ENCODE peak calls at places on chromosomes 2 and 18, in four cellular contexts. D is IMR-90, W is H9, S is mesendoderm. B is an unnamed sample.
A peak's percentile ranks its signal among the peaks of the same experiment; 100 is the strongest.

GRCh38 chr18:5890261-5890605 is 5.1 kb downstream of the TMEM200C start:
- DNase-seq in W (peak; percentile 72), S (peak; percentile 51), D (no peak), B (no peak)

GRCh38 chr2:23563673-23564617 is 179.0 kb downstream of the KLHL29 start:
- DNase-seq in D (peak; percentile 69), W (peak; percentile 53), S (no peak), B (no peak)

GRCh38 chr2:54499666-54500065 is 43.5 kb downstream of the SPTBN1 start:
- DNase-seq in S (no peak), D (peak; percentile 31), W (no peak), B (no peak)

GRCh38 chr2:121598087-121598486 is 51.2 kb downstream of the CLASP1 start:
- DNase-seq in S (no peak), W (no peak), D (no peak), B (no peak)

GRCh38 chr18:8307960-8308359 is 301.3 kb upstream of the RAB12 start:
- DNase-seq in S (peak; percentile 9), D (no peak), W (no peak), B (no peak)

GRCh38 chr2:178238144-178238521 is 43.8 kb downstream of the OSBPL6 start:
- DNase-seq in W (no peak), D (peak; percentile 45), S (no peak), B (no peak)

GRCh38 chr2:196598412-196598811 is 41.1 kb upstream of the CCDC150 start:
- DNase-seq in D (no peak), W (no peak), S (no peak), B (no peak)

GRCh38 chr2:173151671-173152398 is 76.2 kb downstream of the MAP3K20 start:
- DNase-seq in W (no peak), S (no peak), D (peak; percentile 90), B (no peak)

GRCh38 chr2:134207589-134208209 is 46.2 kb upstream of the MGAT5 start:
- DNase-seq in D (peak; percentile 42), W (peak; percentile 67), S (peak; percentile 93), B (no peak)

GRCh38 chr2:126912201-126912600 is 13.5 kb downstream of the TEX51 start:
- DNase-seq in W (no peak), S (no peak), D (no peak), B (no peak)

GRCh38 chr2:117967981-117968723 is 45.7 kb downstream of the CCDC93 start:
- DNase-seq in D (no peak), W (no peak), S (no peak), B (no peak)

GRCh38 chr2:163735692-163736432 is at the start of gene FIGN:
- DNase-seq in S (peak; percentile 93), W (peak; percentile 82), D (peak; percentile 82), B (peak; percentile 88)

GRCh38 chr18:14927701-14928100 is 179.7 kb downstream of the ANKRD30B start:
- DNase-seq in D (no peak), S (no peak), W (no peak), B (no peak)

GRCh38 chr2:71856709-71857525 is 290.7 kb downstream of the CYP26B1 start:
- DNase-seq in W (peak; percentile 37), S (peak; percentile 29), D (no peak), B (no peak)

DNA sequence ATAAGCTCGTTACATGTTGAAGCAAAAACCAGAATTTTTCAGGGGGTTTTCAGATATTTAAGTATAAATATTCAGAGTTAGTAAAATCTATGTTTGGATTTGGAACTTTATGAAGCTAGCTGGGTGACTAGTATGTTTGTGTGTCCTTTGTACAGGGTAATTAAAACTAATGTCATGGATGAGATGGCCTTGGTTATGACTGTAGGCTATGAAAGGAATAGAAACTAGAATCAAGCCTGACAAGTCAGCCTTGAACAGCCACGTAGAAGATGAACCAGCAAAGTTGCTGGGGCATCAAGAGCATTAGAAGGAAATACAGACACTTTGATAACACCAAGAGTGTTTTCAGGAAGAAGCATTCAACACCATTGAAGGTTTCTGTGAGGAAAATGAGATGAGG is 825.1 kb upstream of the CNTNAP5 start:
- DNase-seq in D (no peak), W (no peak), S (no peak), B (no peak)
- H3K4me2 ChIP-seq in D (no peak overlapping the region), W (no peak overlapping the region), S (no peak overlapping the region), B (no peak overlapping the region)

GRCh38 chr2:223267160-223267951 is 215.4 kb downstream of the KCNE4 start:
- DNase-seq in D (no peak), S (no peak), W (no peak), B (no peak)

GRCh38 chr2:223264541-223265171 is 212.7 kb downstream of the KCNE4 start:
- DNase-seq in W (no peak), D (no peak), S (peak; percentile 29), B (no peak)

GRCh38 chr2:223273995-223274394 is 222.0 kb downstream of the KCNE4 start:
- DNase-seq in W (no peak), S (no peak), D (no peak), B (no peak)

GRCh38 chr2:223269386-223269785 is 217.4 kb downstream of the KCNE4 start:
- DNase-seq in S (no peak), D (no peak), W (no peak), B (no peak)

DNA sequence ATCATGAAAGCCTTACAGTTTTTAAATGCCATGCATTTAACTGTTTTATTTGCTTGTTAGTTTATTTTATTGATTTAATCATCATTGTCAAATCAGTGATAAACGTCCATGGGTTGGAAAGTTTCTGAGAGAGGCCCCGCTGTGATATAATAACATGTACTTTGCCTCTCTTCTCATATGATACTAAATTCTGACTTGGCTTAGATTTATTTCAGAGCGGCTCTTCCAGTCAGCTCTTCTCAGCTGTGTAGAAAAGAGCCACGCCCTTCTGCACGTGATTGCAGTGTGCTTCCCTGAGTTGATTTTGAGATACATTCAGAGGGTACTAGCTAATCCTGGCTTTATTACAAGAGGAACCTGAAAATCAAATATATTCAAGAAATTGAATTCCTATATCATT is 218.5 kb downstream of the KCNE4 start:
- DNase-seq in S (no peak), W (no peak), D (no peak), B (no peak)
- H3K18ac ChIP-seq in S (no peak overlapping the region), W (no peak overlapping the region), D (no peak overlapping the region), B (no peak overlapping the region)

GRCh38 chr2:673016-673415 is 4.2 kb downstream of the TMEM18 start:
- DNase-seq in S (no peak), D (no peak), W (no peak), B (no peak)

GRCh38 chr2:675051-675450 is 2.2 kb downstream of the TMEM18 start:
- DNase-seq in W (no peak), D (no peak), S (no peak), B (no peak)

GRCh38 chr2:672606-672905 is 4.7 kb downstream of the TMEM18 start:
- DNase-seq in S (no peak), D (no peak), W (no peak), B (no peak)

GRCh38 chr2:674319-674985 is 2.8 kb downstream of the TMEM18 start:
- DNase-seq in D (no peak), S (no peak), W (no peak), B (no peak)

GRCh38 chr2:673615-674318 is 3.4 kb downstream of the TMEM18 start:
- DNase-seq in S (peak; percentile 6), D (peak; percentile 63), W (no peak), B (no peak)
- H3K4me1 ChIP-seq in S (peaks cover 3% of the 10 kb centered on the region), D (peaks cover 22% of the 10 kb centered on the region), W (no peaks in the 10 kb centered on the region), B (peaks cover 7% of the 10 kb centered on the region)

GRCh38 chr18:919078-919477 is 14.4 kb downstream of the ADCYAP1 start:
- DNase-seq in S (peak; percentile 25), W (no peak), D (no peak), B (no peak)

GRCh38 chr18:911025-911424 is 6.4 kb downstream of the ADCYAP1 start:
- DNase-seq in D (no peak), W (no peak), S (no peak), B (no peak)

DNA sequence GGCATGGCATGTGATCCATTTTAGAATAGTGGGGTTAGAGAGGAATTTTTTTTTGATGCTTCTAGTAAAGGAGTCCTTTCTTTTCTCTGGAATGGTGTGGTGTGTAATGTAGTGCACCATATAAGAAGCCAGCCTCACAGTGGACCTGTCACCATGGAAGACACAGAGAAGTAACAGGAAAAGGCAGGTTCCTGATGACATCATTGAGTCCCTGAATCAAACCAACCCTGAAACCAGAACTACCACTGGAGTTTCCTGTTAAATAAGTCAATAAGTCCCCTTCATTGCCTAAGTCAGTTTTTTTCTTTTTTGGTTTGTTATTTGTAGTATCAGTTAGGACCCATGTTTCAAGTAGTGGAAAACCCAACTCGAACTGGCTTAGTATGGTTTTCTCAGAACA is 11.9 kb downstream of the ADCYAP1 start:
- DNase-seq in S (no peak), W (no peak), D (no peak), B (no peak)
- H3K4me2 ChIP-seq in S (no peak overlapping the region), W (no peak overlapping the region), D (no peak overlapping the region), B (no peak overlapping the region)

GRCh38 chr2:33420726-33421125 is 55.7 kb upstream of the RASGRP3 start:
- DNase-seq in S (no peak), W (no peak), D (peak; percentile 41), B (no peak)
- H3K18ac ChIP-seq in S (no peak overlapping the region), W (no peak overlapping the region), D (peak overlapping the region; percentile 60), B (no peak overlapping the region)